ENCODE peak calls at places on chromosome 14, in six cellular contexts. W is activated CD4-positive, CD25-positive, alpha-beta regulatory T cell treated with anti-CD3 and anti-CD28 coated beads, Interleukin-2, amount 50 U/mL, for 72 hours; J is activated T-cell treated with anti-CD3 and anti-CD28 coated beads for 24 hours; F is NCI-H2081; Y is iPS DF 19.7; M is tibial nerve. I is an unnamed sample.

GRCh38 chr14:40796168-40796567 is 810.5 kb upstream of the LRFN5 start:
- DNase-seq in W (no peak), J (no peak), F (no peak), Y (no peak), M (no peak), I (no peak)

GRCh38 chr14:93731753-93732152 is 56.5 kb downstream of the PRIMA1 start:
- DNase-seq in W (no peak), J (no peak), F (no peak), Y (no peak), M (no peak), I (no peak)

GRCh38 chr14:46322076-46322475 is 329.5 kb downstream of the RPL10L start:
- DNase-seq in W (no peak), J (no peak), F (no peak), Y (peak; percentile 83), M (no peak), I (no peak)

GRCh38 chr14:67618617-67619063 is 1.1 kb upstream of the ARG2 start:
- DNase-seq in W (no peak), J (no peak), F (peak; percentile 61), Y (no peak), M (peak; percentile 25), I (no peak)

GRCh38 chr14:69355155-69355954 is 42.7 kb downstream of the ERH start:
- DNase-seq in W (no peak), J (no peak), F (no peak), Y (no peak), M (no peak), I (no peak)

GRCh38 chr14:103561381-103562134 is 899 bp downstream of the BAG5 start:
- DNase-seq in W (no peak), J (peak; percentile 43), F (peak; percentile 31), Y (no peak), M (no peak), I (no peak)

GRCh38 chr14:69039287-69039628 is 60.2 kb upstream of the ACTN1 start:
- DNase-seq in W (no peak), J (no peak), F (no peak), Y (no peak), M (no peak), I (no peak)

GRCh38 chr14:39704581-39704980 is 272.3 kb upstream of the FBXO33 start:
- DNase-seq in W (no peak), J (no peak), F (no peak), Y (no peak), M (no peak), I (no peak)

GRCh38 chr14:36944307-36945010 is 227.9 kb downstream of the SLC25A21 start:
- DNase-seq in W (no peak), J (no peak), F (no peak), Y (no peak), M (no peak), I (no peak)

GRCh38 chr14:68952544-68953535 is 26.3 kb downstream of the ACTN1 start:
- DNase-seq in W (no peak), J (no peak), F (no peak), Y (no peak), M (peak; percentile 53), I (no peak)

I was measured in omental fat pad.